ENCODE peak calls at places on chromosome 15, in six cellular contexts. K is NCI-H1694 treated with DMSO at 0.1 percent for 48 hours; W is stimulated activated CD8-positive, alpha-beta memory T cell treated with anti-CD3 and anti-CD28 coated beads, Interleukin-15, amount 100 ng/mL, for 48 hours; G is stomach; C is GM20000; Q is activated T-helper 1 cell treated with anti-CD3 and anti-CD28 coated beads, Interleukin-12 subunit alpha, Interleukin-12 subunit beta, Interleukin-2, Interleukin-4 antibody, amounts not matched to agents 30 ng/mL and 10 ng/mL and 1 ng/mL, durations not matched to agents 14 hours and 24 hours and 36 hours. J is an unnamed sample.

GRCh38 chr15:99181544-99181943 is 67.8 kb downstream of the TTC23 start:
- DNase-seq in K (no peak), W (no peak), G (no peak), C (no peak), Q (no peak), J (no peak)

GRCh38 chr15:84731774-84732173 is 15.8 kb upstream of the SEC11A start:
- DNase-seq in K (no peak), W (no peak), G (no peak), C (no peak), Q (no peak), J (no peak)

GRCh38 chr15:39171944-39172368 is 408.9 kb upstream of the THBS1 start:
- DNase-seq in K (peak; percentile 44), W (peak; percentile 15), G (peak; percentile 56), C (no peak), Q (no peak), J (peak; percentile 50)

GRCh38 chr15:64596701-64597468 is 136.5 kb downstream of the ZNF609 start:
- DNase-seq in K (peak; percentile 51), W (no peak), G (no peak), C (no peak), Q (peak; percentile 6), J (no peak)

GRCh38 chr15:39786444-39787056 is 3.9 kb upstream of the FSIP1 start:
- DNase-seq in K (peak; percentile 67), W (no peak), G (no peak), C (peak; percentile 51), Q (no peak), J (no peak)

GRCh38 chr15:80285379-80285778 is 33.4 kb upstream of the CTXND1 start:
- DNase-seq in K (no peak), W (no peak), G (no peak), C (no peak), Q (no peak), J (no peak)

GRCh38 chr15:57298204-57298603 is 78.1 kb upstream of the CGNL1 start:
- DNase-seq in K (no peak), W (no peak), G (no peak), C (no peak), Q (no peak), J (no peak)

GRCh38 chr15:47439870-47440155 is 277.5 kb upstream of the SEMA6D start:
- DNase-seq in K (no peak), W (no peak), G (no peak), C (no peak), Q (no peak), J (no peak)

GRCh38 chr15:56844892-56845291 is 73.6 kb upstream of the TCF12 start:
- DNase-seq in K (no peak), W (no peak), G (no peak), C (no peak), Q (no peak), J (no peak)

GRCh38 chr15:69014454-69014853 is at the start of gene NOX5:
- DNase-seq in K (no peak), W (no peak), G (no peak), C (no peak), Q (no peak), J (no peak)

GRCh38 chr15:78340243-78341056 is at the start of gene CRABP1:
- DNase-seq in K (no peak), W (no peak), G (no peak), C (no peak), Q (no peak), J (no peak)

GRCh38 chr15:57440799-57441198 is 64.5 kb downstream of the CGNL1 start:
- DNase-seq in K (no peak), W (no peak), G (no peak), C (no peak), Q (no peak), J (no peak)

GRCh38 chr15:44308415-44308814 is 19.9 kb downstream of the GOLM2 start:
- DNase-seq in K (no peak), W (no peak), G (no peak), C (peak; percentile 51), Q (no peak), J (no peak)

GRCh38 chr15:39623550-39623931 is 42.7 kb downstream of the THBS1 start:
- DNase-seq in K (no peak), W (peak; percentile 38), G (no peak), C (peak; percentile 56), Q (peak; percentile 54), J (no peak)

GRCh38 chr15:74674161-74674560 is 21.7 kb downstream of the EDC3 start:
- DNase-seq in K (no peak), W (no peak), G (no peak), C (no peak), Q (no peak), J (no peak)

GRCh38 chr15:90680371-90680935 is 36.7 kb upstream of the BLM start:
- DNase-seq in K (no peak), W (no peak), G (no peak), C (no peak), Q (no peak), J (no peak)

GRCh38 chr15:29613951-29614382 is 208.3 kb downstream of the TJP1 start:
- DNase-seq in K (no peak), W (no peak), G (no peak), C (no peak), Q (no peak), J (no peak)

GRCh38 chr15:41930221-41930866 is 36.5 kb upstream of the SPTBN5 start:
- DNase-seq in K (no peak), W (no peak), G (no peak), C (no peak), Q (no peak), J (peak; percentile 60)

GRCh38 chr15:95362306-95362705 is 968.2 kb upstream of the NR2F2 start:
- DNase-seq in K (no peak), W (no peak), G (no peak), C (no peak), Q (no peak), J (no peak)

GRCh38 chr15:62896969-62897486 is 145.5 kb upstream of the TPM1 start:
- DNase-seq in K (no peak), W (no peak), G (peak; percentile 88), C (no peak), Q (no peak), J (peak; percentile 73)

GRCh38 chr15:27438403-27439375 is 467.7 kb downstream of the GABRG3 start:
- DNase-seq in K (no peak), W (no peak), G (no peak), C (no peak), Q (no peak), J (no peak)

GRCh38 chr15:40257656-40258450 is 19.0 kb downstream of the PAK6 start:
- DNase-seq in K (no peak), W (no peak), G (no peak), C (no peak), Q (no peak), J (no peak)

GRCh38 chr15:93722165-93722564 is 509.2 kb upstream of the MCTP2 start:
- DNase-seq in K (no peak), W (no peak), G (no peak), C (no peak), Q (no peak), J (no peak)

GRCh38 chr15:60933914-60934885 is 294.9 kb downstream of the RORA start:
- DNase-seq in K (no peak), W (no peak), G (no peak), C (no peak), Q (no peak), J (no peak)

GRCh38 chr15:40353697-40354096 is 2.9 kb downstream of the PHGR1 start:
- DNase-seq in K (peak; percentile 61), W (no peak), G (peak; percentile 60), C (no peak), Q (no peak), J (no peak)

GRCh38 chr15:75200765-75201608 is 695 bp upstream of the C15orf39 start:
- DNase-seq in K (no peak), W (no peak), G (peak; percentile 73), C (peak; percentile 72), Q (peak; percentile 22), J (peak; percentile 92)

GRCh38 chr15:64521726-64522164 is 61.4 kb downstream of the ZNF609 start:
- DNase-seq in K (no peak), W (no peak), G (peak; percentile 51), C (no peak), Q (no peak), J (peak; percentile 31)

GRCh38 chr15:53611145-53611920 is 148.1 kb downstream of the WDR72 start:
- DNase-seq in K (no peak), W (no peak), G (no peak), C (no peak), Q (no peak), J (no peak)

GRCh38 chr15:40595773-40596172 is 1.7 kb downstream of the KNL1 start:
- DNase-seq in K (peak; percentile 7), W (no peak), G (no peak), C (no peak), Q (no peak), J (no peak)

GRCh38 chr15:90067181-90067952 is 34.9 kb downstream of the IDH2 start:
- DNase-seq in K (no peak), W (no peak), G (no peak), C (no peak), Q (no peak), J (no peak)

GRCh38 chr15:88255109-88255495 is 1.4 kb downstream of the NTRK3 start:
- DNase-seq in K (no peak), W (no peak), G (no peak), C (no peak), Q (no peak), J (no peak)

J was measured in lower leg skin.